ENCODE peak calls at places on chromosome 5, in nine cellular contexts. P is left kidney; U is EH; Z is brain microvascular endothelial cell; C is NB4; X is left ventricle myocardium inferior; A is spleen; H is stimulated activated naive B cell treated with anti-CD40 and anti-IgM and Interleukin-4, amounts not matched to agents 10 μg/mL and 1 μg/mL and 100 μg/mL, for 72 hours; T is dorsolateral prefrontal cortex. R is an unnamed sample.

GRCh38 chr5:1110260-1110929 is 1.5 kb downstream of the SLC12A7 start:
- DNase-seq in P (no peak), U (no peak), Z (no peak), C (peak), X (no peak), A (no peak), H (no peak), T (no peak), R (no peak)

GRCh38 chr5:104909803-104910202 is 1347.2 kb upstream of the NUDT12 start:
- DNase-seq in P (no peak), U (no peak), Z (no peak), C (no peak), X (no peak), A (no peak), H (no peak), T (no peak), R (no peak)

GRCh38 chr5:3625626-3626025 is 30.0 kb downstream of the IRX1 start:
- DNase-seq in P (no peak), U (no peak), Z (no peak), C (no peak), X (no peak), A (no peak), H (no peak), T (no peak), R (no peak)

GRCh38 chr5:74394924-74395880 is 245.3 kb downstream of the ENC1 start:
- DNase-seq in P (peak), U (no peak), Z (no peak), C (peak), X (no peak), A (no peak), H (no peak), T (no peak), R (no peak)

GRCh38 chr5:168424506-168425298 is 61.6 kb upstream of the RARS1 start:
- DNase-seq in P (no peak), U (peak), Z (peak), C (no peak), X (no peak), A (no peak), H (no peak), T (no peak), R (no peak)

GRCh38 chr5:84437673-84438315 is 53.1 kb upstream of the EDIL3 start:
- DNase-seq in P (no peak), U (peak), Z (peak), C (peak), X (no peak), A (no peak), H (no peak), T (no peak), R (no peak)

GRCh38 chr5:138466900-138467710 is 1.8 kb downstream of the EGR1 start:
- DNase-seq in P (peak), U (peak), Z (no peak), C (no peak), X (no peak), A (peak), H (no peak), T (no peak), R (no peak)

GRCh38 chr5:139371482-139372435 is 11.3 kb downstream of the SLC23A1 start:
- DNase-seq in P (no peak), U (no peak), Z (no peak), C (no peak), X (no peak), A (peak), H (no peak), T (no peak), R (no peak)

GRCh38 chr5:107424461-107424860 is 246.3 kb downstream of the EFNA5 start:
- DNase-seq in P (no peak), U (no peak), Z (no peak), C (no peak), X (no peak), A (no peak), H (no peak), T (no peak), R (no peak)

R was measured in central memory CD4-positive, alpha-beta T cell.